ENCODE peak calls at places on chromosome 7, in four cellular contexts. E, G, J and T are unnamed samples.
A peak's percentile ranks its signal among the peaks of the same experiment; 100 is the strongest.

GRCh38 chr7:27576360-27576944 is 86.2 kb downstream of the HIBADH start:
- DNase-seq in E (no peak), J (no peak), G (peak; percentile 47), T (peak; percentile 62)

GRCh38 chr7:25803117-25803887 is 348.7 kb upstream of the NFE2L3 start:
- DNase-seq in E (no peak), J (no peak), G (no peak), T (peak; percentile 14)

GRCh38 chr7:13282377-13282980 is 595.0 kb downstream of the ARL4A start:
- DNase-seq in E (no peak), G (peak; percentile 5), J (no peak), T (peak; percentile 59)

GRCh38 chr7:40329601-40330153 is 194.9 kb downstream of the SUGCT start:
- DNase-seq in J (no peak), E (no peak), G (peak; percentile 35), T (peak; percentile 77)

GRCh38 chr7:46859963-46860475 is 721.9 kb downstream of the TNS3 start:
- DNase-seq in E (no peak), G (no peak), J (no peak), T (no peak)

GRCh38 chr7:85290252-85290651 is 103.4 kb upstream of the SEMA3D start:
- DNase-seq in G (no peak), E (no peak), J (no peak), T (no peak)

GRCh38 chr7:80309971-80310549 is 175.4 kb downstream of the GNAI1 start:
- DNase-seq in G (no peak), J (no peak), E (no peak), T (peak; percentile 27)

GRCh38 chr7:124671976-124672375 is 93.6 kb downstream of the GPR37 start:
- DNase-seq in J (no peak), E (no peak), G (no peak), T (no peak)

GRCh38 chr7:41438919-41439882 is 263.7 kb downstream of the INHBA start:
- DNase-seq in J (no peak), G (no peak), E (no peak), T (no peak)

GRCh38 chr7:134693256-134693655 is 46.6 kb downstream of the BPGM start:
- DNase-seq in J (no peak), E (no peak), G (no peak), T (no peak)

GRCh38 chr7:157550300-157551275 is 213.8 kb downstream of the DNAJB6 start:
- DNase-seq in E (no peak), J (no peak), G (no peak), T (no peak)

GRCh38 chr7:84949067-84949466 is 237.8 kb downstream of the SEMA3D start:
- DNase-seq in J (no peak), G (no peak), E (no peak), T (peak; percentile 15)

GRCh38 chr7:159103382-159104187 is 41.1 kb downstream of the VIPR2 start:
- DNase-seq in J (no peak), E (peak; percentile 2), G (no peak), T (no peak)

GRCh38 chr7:159105845-159106614 is 38.6 kb downstream of the VIPR2 start:
- DNase-seq in G (peak; percentile 81), E (no peak), J (no peak), T (no peak)

GRCh38 chr7:159107052-159107892 is 37.4 kb downstream of the VIPR2 start:
- DNase-seq in E (no peak), G (no peak), J (no peak), T (no peak)

GRCh38 chr7:159104188-159105030 is 40.3 kb downstream of the VIPR2 start:
- DNase-seq in G (no peak), E (peak; percentile 90), J (no peak), T (no peak)

DNA sequence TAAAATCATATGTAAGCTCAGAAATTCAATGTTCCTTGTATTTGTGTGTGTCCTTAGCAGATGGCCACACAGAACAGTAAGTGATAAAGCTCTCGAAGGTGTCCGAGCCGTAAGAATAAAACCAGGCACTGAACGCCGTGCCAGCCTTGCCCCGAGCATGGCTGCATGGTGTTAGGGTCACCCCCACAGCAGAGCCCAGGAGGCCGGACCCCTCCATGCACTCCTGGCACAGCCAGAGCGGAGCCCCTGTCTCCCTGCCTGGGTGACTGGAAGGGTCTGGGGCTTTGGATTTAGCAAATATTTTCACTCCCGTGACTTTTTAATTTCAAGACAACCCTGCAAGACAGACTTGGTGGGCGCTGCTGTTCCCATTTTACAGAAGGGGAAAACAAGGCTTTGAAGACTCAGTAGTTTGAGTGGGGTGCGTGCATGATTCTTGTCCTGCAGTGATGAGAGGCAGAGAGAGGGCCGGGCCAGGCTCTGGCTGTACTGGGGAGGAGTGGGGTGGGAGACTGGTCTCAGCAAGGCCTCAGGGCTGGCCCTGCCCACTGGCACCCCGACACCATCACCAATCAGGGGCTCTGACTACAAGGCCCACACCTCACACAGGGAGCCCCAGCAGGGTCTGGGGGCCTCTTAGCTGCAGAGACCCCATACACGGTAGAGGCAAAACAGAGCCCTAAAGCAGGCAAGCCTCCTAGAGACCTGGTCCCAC is 39.4 kb downstream of the VIPR2 start:
- DNase-seq in J (no peak), G (no peak), E (peak; percentile 6), T (no peak)
- H3K27ac ChIP-seq in J (no peak overlapping the region), G (no peak overlapping the region), E (no peak overlapping the region), T (no peak overlapping the region)

GRCh38 chr7:77327067-77327931 is 88.8 kb downstream of the GSAP start:
- DNase-seq in J (peak; percentile 49), G (no peak), E (no peak), T (no peak)
- H3K4me1 ChIP-seq in J (peaks cover 20% of the 10 kb centered on the region), G (no peaks in the 10 kb centered on the region), E (no peaks in the 10 kb centered on the region), T (peaks cover 2% of the 10 kb centered on the region)

DNA sequence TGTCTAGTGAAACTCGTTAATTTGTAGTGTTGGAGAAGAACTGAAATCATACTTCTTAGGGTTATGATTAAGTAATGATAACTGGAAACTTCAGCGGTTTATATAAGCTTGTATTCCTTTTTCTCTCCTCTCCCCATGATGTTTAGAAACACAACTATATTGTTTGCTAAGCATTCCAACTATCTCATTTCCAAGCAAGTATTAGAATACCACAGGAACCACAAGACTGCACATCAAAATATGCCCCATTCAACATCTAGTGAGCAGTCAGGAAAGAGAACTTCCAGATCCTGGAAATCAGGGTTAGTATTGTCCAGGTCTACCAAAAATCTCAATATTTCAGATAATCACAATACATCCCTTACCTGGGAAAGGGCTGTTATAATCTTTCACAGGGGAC is 187.6 kb downstream of the CFTR start:
- DNase-seq in E (no peak), J (no peak), G (no peak), T (peak; percentile 37)
- TF ChIP-seq CTCF in E (no peak), J (no peak), G (no peak), T (no peak)

DNA sequence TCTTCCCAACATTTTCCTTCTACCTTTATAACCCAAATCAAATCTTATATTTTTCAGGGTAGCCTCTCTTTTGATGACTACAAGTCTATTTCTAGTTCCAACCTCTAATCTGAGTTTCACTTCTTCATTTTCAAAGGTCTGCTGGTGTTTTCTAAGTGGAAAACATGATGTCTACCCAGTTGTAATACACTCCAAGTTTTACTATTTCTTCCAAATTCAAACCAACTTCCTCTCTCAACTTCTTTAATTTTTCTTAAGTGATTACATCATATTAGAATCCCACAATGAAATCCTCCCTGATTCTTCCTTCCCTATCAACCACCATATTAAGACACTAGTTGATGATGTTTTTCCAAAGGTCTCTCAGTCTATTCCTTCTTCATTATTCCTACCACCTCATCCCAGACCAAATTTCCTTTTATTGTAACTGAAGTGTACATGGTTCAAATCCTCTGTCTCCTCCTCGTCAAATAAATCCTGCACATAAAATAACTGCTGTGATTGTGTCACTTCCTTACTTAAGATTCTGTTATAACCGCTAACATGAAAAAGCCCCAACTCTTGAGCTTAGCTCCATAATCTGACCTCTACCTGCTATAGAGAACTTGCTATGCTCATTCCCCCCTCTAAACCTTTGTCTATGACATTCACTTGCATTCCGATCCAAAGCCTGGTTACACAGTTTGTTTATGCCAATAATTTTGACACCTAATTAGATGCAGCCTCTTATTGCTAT is 12.7 kb downstream of the TAS2R38 start:
- DNase-seq in J (no peak), G (no peak), E (no peak), T (no peak)
- H3K27ac ChIP-seq in J (no peak overlapping the region), G (no peak overlapping the region), E (no peak overlapping the region), T (no peak overlapping the region)

DNA sequence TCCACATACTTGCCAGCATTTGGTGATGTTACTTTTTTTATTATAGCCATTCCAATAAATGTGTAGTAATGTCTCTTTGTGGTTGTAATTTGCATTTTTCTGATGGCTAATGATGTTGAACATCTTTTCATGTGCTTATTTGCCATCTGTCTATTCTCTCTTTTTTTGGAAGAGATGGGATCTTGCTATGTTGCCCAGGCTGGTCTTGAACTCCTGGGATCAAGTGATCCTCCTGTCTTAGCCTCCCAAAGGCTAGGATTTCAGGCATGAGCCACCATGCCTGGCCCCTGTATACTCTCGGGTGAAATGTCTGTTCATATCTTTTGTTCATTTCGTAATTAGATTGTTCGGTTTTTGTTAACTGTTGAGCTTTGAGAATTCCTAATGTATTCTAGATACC is 3.4 kb downstream of the OGDH start:
- DNase-seq in G (no peak), J (no peak), E (no peak), T (no peak)
- H3K4me1 ChIP-seq in G (peaks cover 4% of the 10 kb centered on the region), J (peaks cover 7% of the 10 kb centered on the region), E (no peaks in the 10 kb centered on the region), T (no peaks in the 10 kb centered on the region)

GRCh38 chr7:130734525-130735272 is 692 bp upstream of the KLF14 start:
- DNase-seq in G (no peak), E (no peak), J (peak; percentile 35), T (peak; percentile 14)

GRCh38 chr7:130732980-130733865 is 784 bp downstream of the KLF14 start:
- DNase-seq in E (peak; percentile 43), G (peak; percentile 70), J (peak; percentile 65), T (no peak)

GRCh38 chr7:130736298-130736900 is 2.4 kb upstream of the KLF14 start:
- DNase-seq in G (no peak), J (no peak), E (no peak), T (no peak)

GRCh38 chr7:130735273-130735716 is 1.3 kb upstream of the KLF14 start:
- DNase-seq in G (no peak), J (no peak), E (no peak), T (no peak)

DNA sequence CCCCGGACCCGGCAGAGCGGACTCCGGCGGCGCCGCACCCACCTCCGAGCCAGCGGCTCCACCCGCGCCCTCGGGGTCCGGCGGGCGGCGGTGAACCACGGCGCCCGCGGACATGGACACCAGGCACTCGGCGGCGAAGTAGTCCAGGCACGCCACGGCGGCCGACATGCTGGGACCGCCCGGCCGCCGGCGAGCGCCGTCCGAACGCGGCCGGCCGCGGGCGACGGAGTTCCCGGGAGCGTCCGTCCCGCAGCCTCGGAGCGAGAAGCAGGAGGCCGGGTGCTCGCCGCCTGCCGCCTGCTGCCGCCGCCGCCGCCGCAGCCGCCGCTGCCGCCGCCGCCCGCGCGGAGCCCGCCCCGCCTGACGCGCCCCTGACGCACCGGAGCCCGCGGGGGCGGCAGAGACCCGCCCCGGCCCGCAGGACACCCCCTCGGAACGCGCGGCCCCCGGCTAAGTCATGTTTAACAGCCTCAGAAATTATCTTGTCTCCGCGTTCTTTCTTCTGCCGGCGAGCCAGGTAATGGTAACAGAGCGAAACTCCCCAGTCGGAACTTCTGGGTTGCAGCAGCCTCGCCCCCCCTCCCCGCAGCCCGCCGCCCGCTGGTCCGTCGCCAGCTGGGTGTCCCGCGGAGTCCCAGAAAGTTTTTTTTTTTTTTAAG is at the start of gene KLF14:
- DNase-seq in E (peak; percentile 51), G (peak; percentile 75), J (peak; percentile 51), T (peak; percentile 47)
- TF ChIP-seq CTCF in E (no peak), G (no peak), J (no peak), T (no peak)

GRCh38 chr7:139297795-139298194 is 43.3 kb upstream of the FMC1 start:
- DNase-seq in G (peak; percentile 12), J (no peak), E (no peak), T (no peak)
- H3K27ac ChIP-seq in G (no peak overlapping the region), J (no peak overlapping the region), E (no peak overlapping the region), T (no peak overlapping the region)